ENCODE peak calls at places on chromosomes 1 and 21, in four cellular contexts. G is heart left ventricle, F is T-helper 17 cell, X is iris pigment epithelial cell. C is an unnamed sample.

GRCh38 chr1:169118227-169118626 is 11.7 kb downstream of the ATP1B1 start:
- DNase-seq in G (no peak), X (no peak), F (no peak), C (no peak)

GRCh38 chr21:45510466-45510955 is 31.7 kb downstream of the SLC19A1 start:
- DNase-seq in X (no peak), G (peak; percentile 62), F (no peak), C (no peak)

GRCh38 chr1:51324271-51325010 is 5.9 kb downstream of the TTC39A start:
- DNase-seq in X (no peak), F (no peak), G (peak; percentile 25), C (no peak)

GRCh38 chr21:38610573-38611251 is 112.4 kb upstream of the ERG start:
- DNase-seq in G (no peak), F (no peak), X (no peak), C (no peak)

GRCh38 chr1:114756949-114757454 is 782 bp downstream of the CSDE1 start:
- DNase-seq in G (peak; percentile 62), X (peak; percentile 79), F (no peak), C (no peak)

GRCh38 chr21:30194701-30195299 is 21.1 kb downstream of the CLDN8 start:
- DNase-seq in G (no peak), X (peak; percentile 30), F (no peak), C (no peak)

GRCh38 chr21:46434322-46434958 is 24.3 kb upstream of the DIP2A start:
- DNase-seq in F (no peak), X (no peak), G (peak; percentile 50), C (no peak)

GRCh38 chr1:165138960-165139359 is 217.6 kb downstream of the LMX1A start:
- DNase-seq in F (no peak), G (no peak), X (no peak), C (no peak)

GRCh38 chr1:238960071-238960470 is 426.3 kb upstream of the CHRM3 start:
- DNase-seq in G (no peak), X (peak; percentile 85), F (no peak), C (no peak)

C was measured in activated T-helper 1 cell treated with Interleukin-2 at 50 U/mL for 16 hours.